ENCODE peak calls at places on chromosomes 16 and 17, in five cellular contexts. K, F, M, Q and X are unnamed samples.

GRCh38 chr17:37047631-37048104 is 98.9 kb downstream of the AATF start:
- DNase-seq in F (peak), Q (peak), K (peak), M (peak), X (peak)

GRCh38 chr16:4306439-4307214 is 9.2 kb upstream of the GLIS2 start:
- DNase-seq in M (no peak), Q (peak), K (no peak), F (no peak), X (no peak)

GRCh38 chr16:83268164-83268563 is 539.6 kb upstream of the HSBP1 start:
- DNase-seq in K (no peak), F (no peak), M (no peak), Q (no peak), X (no peak)

GRCh38 chr17:77602062-77602746 is 356.3 kb upstream of the TNRC6C start:
- DNase-seq in F (peak), M (no peak), Q (no peak), K (peak), X (peak)

GRCh38 chr17:16273929-16274339 is 56.9 kb downstream of the PIGL start:
- DNase-seq in K (no peak), M (no peak), F (no peak), Q (no peak), X (no peak)

GRCh38 chr17:5099271-5099670 is 12.4 kb downstream of the ZNF232 start:
- DNase-seq in F (no peak), M (no peak), Q (no peak), K (no peak), X (no peak)

GRCh38 chr16:13552062-13552959 is 367.6 kb upstream of the ERCC4 start:
- DNase-seq in M (no peak), K (no peak), F (no peak), Q (no peak), X (no peak)

GRCh38 chr17:1227917-1228751 is 42.1 kb upstream of the BHLHA9 start:
- DNase-seq in M (no peak), F (no peak), K (no peak), Q (no peak), X (peak)

GRCh38 chr17:62657664-62658063 is 30.2 kb downstream of the MRC2 start:
- DNase-seq in M (no peak), K (no peak), F (no peak), Q (no peak), X (no peak)

GRCh38 chr17:75301502-75302206 is 12.4 kb upstream of the SLC25A19 start:
- DNase-seq in F (no peak), Q (no peak), K (no peak), M (no peak), X (no peak)

GRCh38 chr16:19861069-19861468 is 23.6 kb downstream of the GPRC5B start:
- DNase-seq in M (no peak), F (no peak), K (no peak), Q (no peak), X (no peak)

GRCh38 chr17:59620518-59621259 is 994 bp downstream of the CLTC start:
- DNase-seq in F (peak), K (no peak), Q (peak), M (peak), X (peak)

GRCh38 chr17:78129385-78130079 is 977 bp upstream of the TMC6 start:
- DNase-seq in Q (peak), M (no peak), F (no peak), K (no peak), X (no peak)

GRCh38 chr16:27579086-27579980 is 29.4 kb downstream of the KATNIP start:
- DNase-seq in M (no peak), K (no peak), Q (no peak), F (no peak), X (no peak)

GRCh38 chr16:11901091-11901490 is 14.7 kb downstream of the GSPT1 start:
- DNase-seq in M (no peak), F (no peak), K (no peak), Q (no peak), X (no peak)

GRCh38 chr17:69452664-69453260 is 38.3 kb downstream of the MAP2K6 start:
- DNase-seq in M (no peak), Q (no peak), F (no peak), K (no peak), X (no peak)

GRCh38 chr17:57943140-57943539 is 12.1 kb downstream of the CUEDC1 start:
- DNase-seq in M (no peak), Q (no peak), F (no peak), K (no peak), X (no peak)